ENCODE peak calls at places on chromosomes 1 and 21, in ten cellular contexts. One of them, this sample, is unnamed. For H3K27me3, the result is how much of the 10 kb centered on the place peaks cover.

GRCh38 chr21:18801468-18801867 is 397.9 kb upstream of the TMPRSS15 start:
- DNase-seq in CD4-positive, alpha-beta T cell: no peak
- DNase-seq in GM06990: no peak
- DNase-seq in fibroblast of lung: no peak
- DNase-seq in GM23338: peak
- DNase-seq in Peyer's patch: peak
- DNase-seq in small intestine: peak
- DNase-seq in IMR-90: no peak
- DNase-seq in body of pancreas: no peak
- DNase-seq in SJSA1: no peak
- DNase-seq in this sample: no peak

GRCh38 chr1:222852326-222852725 is 37.5 kb downstream of the DISP1 start:
- DNase-seq in CD4-positive, alpha-beta T cell: no peak
- DNase-seq in GM06990: no peak
- DNase-seq in fibroblast of lung: no peak
- DNase-seq in GM23338: no peak
- DNase-seq in Peyer's patch: no peak
- DNase-seq in small intestine: no peak
- DNase-seq in IMR-90: peak
- DNase-seq in body of pancreas: no peak
- DNase-seq in SJSA1: no peak
- DNase-seq in this sample: no peak

GRCh38 chr1:182080955-182081582 is 19.6 kb upstream of the ZNF648 start:
- DNase-seq in CD4-positive, alpha-beta T cell: no peak
- DNase-seq in GM06990: no peak
- DNase-seq in fibroblast of lung: peak
- DNase-seq in GM23338: peak
- DNase-seq in Peyer's patch: no peak
- DNase-seq in small intestine: peak
- DNase-seq in IMR-90: peak
- DNase-seq in body of pancreas: peak
- DNase-seq in SJSA1: peak
- DNase-seq in this sample: no peak

GRCh38 chr1:244196890-244197289 is 145.8 kb downstream of the ZBTB18 start:
- DNase-seq in CD4-positive, alpha-beta T cell: no peak
- DNase-seq in GM06990: no peak
- DNase-seq in fibroblast of lung: no peak
- DNase-seq in GM23338: no peak
- DNase-seq in Peyer's patch: no peak
- DNase-seq in small intestine: no peak
- DNase-seq in IMR-90: no peak
- DNase-seq in body of pancreas: no peak
- DNase-seq in SJSA1: no peak
- DNase-seq in this sample: no peak

GRCh38 chr1:9466780-9467755 is 72.2 kb upstream of the SLC25A33 start:
- DNase-seq in CD4-positive, alpha-beta T cell: no peak
- DNase-seq in GM06990: no peak
- DNase-seq in fibroblast of lung: peak
- DNase-seq in GM23338: no peak
- DNase-seq in Peyer's patch: peak
- DNase-seq in small intestine: peak
- DNase-seq in IMR-90: peak
- DNase-seq in body of pancreas: peak
- DNase-seq in SJSA1: no peak
- DNase-seq in this sample: no peak

GRCh38 chr1:233478611-233479010 is 135.3 kb upstream of the KCNK1 start:
- DNase-seq in CD4-positive, alpha-beta T cell: no peak
- DNase-seq in GM06990: no peak
- DNase-seq in fibroblast of lung: no peak
- DNase-seq in GM23338: no peak
- DNase-seq in Peyer's patch: no peak
- DNase-seq in small intestine: no peak
- DNase-seq in IMR-90: no peak
- DNase-seq in body of pancreas: peak
- DNase-seq in SJSA1: no peak
- DNase-seq in this sample: no peak

GRCh38 chr1:1891349-1892078 is 627 bp upstream of the GNB1 start:
- DNase-seq in CD4-positive, alpha-beta T cell: peak
- DNase-seq in GM06990: peak
- DNase-seq in fibroblast of lung: peak
- DNase-seq in GM23338: peak
- DNase-seq in Peyer's patch: peak
- DNase-seq in small intestine: peak
- DNase-seq in IMR-90: peak
- DNase-seq in body of pancreas: peak
- DNase-seq in SJSA1: peak
- DNase-seq in this sample: no peak

GRCh38 chr1:204075116-204075636 is 2.3 kb downstream of the SOX13 start:
- DNase-seq in CD4-positive, alpha-beta T cell: no peak
- DNase-seq in GM06990: no peak
- DNase-seq in fibroblast of lung: peak
- DNase-seq in GM23338: peak
- DNase-seq in Peyer's patch: peak
- DNase-seq in small intestine: peak
- DNase-seq in IMR-90: no peak
- DNase-seq in body of pancreas: peak
- DNase-seq in SJSA1: no peak
- DNase-seq in this sample: no peak

GRCh38 chr21:20877976-20878375 is 120.2 kb upstream of the NCAM2 start:
- DNase-seq in CD4-positive, alpha-beta T cell: no peak
- DNase-seq in GM06990: no peak
- DNase-seq in fibroblast of lung: no peak
- DNase-seq in GM23338: no peak
- DNase-seq in Peyer's patch: no peak
- DNase-seq in small intestine: no peak
- DNase-seq in IMR-90: no peak
- DNase-seq in body of pancreas: no peak
- DNase-seq in SJSA1: no peak
- DNase-seq in this sample: no peak

DNA sequence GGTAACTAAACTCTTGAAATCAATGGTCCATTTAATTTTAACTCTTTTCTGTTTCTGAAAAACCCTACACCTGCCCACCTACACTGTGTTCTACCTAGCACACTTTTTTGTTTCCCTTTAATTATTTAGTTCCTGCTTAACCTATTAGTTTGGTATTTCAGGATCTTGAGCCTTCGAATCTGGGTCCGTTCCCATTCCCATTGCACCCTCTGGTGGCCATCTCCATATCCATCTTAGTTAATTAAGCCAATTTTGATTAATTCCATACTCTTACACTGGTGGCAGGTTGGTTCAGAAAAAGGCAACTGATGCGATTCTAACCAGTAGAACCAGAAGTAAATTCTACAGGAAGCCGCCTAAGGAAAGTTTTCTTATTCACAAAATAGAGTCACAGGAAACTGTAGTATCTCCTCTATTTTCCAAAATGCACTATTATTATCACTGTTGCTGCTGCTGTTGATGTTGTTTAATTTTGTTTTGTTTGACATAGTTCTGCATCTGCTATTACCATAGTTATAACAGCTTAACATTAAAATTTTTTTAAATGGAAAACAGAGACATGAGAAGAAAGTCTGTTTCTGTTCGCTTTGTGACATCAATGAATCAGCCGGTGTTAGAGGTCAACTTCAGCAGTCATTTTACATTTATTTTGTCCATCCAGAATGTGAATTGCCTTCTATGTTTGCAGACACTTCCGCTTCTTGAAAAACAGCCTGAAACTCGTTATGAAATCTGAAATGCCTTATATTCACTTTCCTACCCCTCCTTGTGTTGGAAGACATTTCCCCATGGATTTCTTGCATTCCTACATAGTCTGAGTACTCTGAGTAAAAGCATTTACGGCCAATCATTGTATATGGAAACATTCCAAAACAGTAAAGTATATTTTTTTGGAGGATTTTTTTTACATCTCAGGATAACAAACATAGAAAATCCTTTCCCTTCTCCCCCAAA is 115.5 kb upstream of the NCAM2 start:
- DNase-seq in CD4-positive, alpha-beta T cell: no peak
- DNase-seq in GM06990: no peak
- DNase-seq in fibroblast of lung: peak
- DNase-seq in GM23338: peak
- DNase-seq in Peyer's patch: no peak
- DNase-seq in small intestine: no peak
- DNase-seq in IMR-90: peak
- DNase-seq in body of pancreas: peak
- DNase-seq in SJSA1: no peak
- DNase-seq in this sample: no peak
- H3K27me3 ChIP-seq in CD4-positive, alpha-beta T cell: under half
- H3K27me3 ChIP-seq in GM06990: under half
- H3K27me3 ChIP-seq in fibroblast of lung: under half
- H3K27me3 ChIP-seq in GM23338: under half
- H3K27me3 ChIP-seq in Peyer's patch: under half
- H3K27me3 ChIP-seq in small intestine: under half
- H3K27me3 ChIP-seq in IMR-90: under half
- H3K27me3 ChIP-seq in body of pancreas: under half
- H3K27me3 ChIP-seq in SJSA1: under half
- H3K27me3 ChIP-seq in this sample: under half

DNA sequence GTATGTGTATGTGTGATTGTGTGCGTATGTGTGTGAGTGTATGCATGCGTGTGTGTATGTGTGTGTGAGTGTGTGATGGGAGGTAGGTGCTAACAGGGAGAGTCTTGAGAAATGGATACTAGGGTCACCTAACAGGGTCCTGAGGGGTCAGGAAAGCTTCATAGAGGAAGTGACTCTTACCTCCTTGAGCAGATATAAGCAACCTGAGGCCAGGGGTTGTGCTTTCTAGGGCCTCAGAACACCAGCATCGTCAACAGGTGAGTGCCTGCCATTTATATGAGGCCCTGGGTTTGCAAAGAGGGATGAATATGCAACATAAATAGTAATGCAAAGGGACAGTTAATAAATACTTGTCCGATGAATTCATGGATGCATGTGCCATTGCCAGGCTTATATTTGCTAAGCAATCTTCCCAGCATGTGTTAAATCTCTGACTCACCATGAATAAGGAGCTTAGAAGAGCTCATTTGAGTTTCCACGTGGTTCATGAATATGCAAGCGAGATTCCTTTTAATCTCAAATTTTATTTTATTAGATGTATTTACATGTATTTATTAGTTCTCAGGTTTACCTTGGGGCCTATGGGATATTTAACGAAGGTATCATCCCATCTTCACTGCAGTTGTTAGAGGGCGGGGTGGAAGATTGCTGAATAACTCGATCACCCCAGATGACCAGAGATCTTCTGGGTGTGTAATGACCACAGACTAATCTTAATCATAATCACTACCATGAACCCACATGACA is 438.3 kb downstream of the CAMTA1 start:
- DNase-seq in CD4-positive, alpha-beta T cell: no peak
- DNase-seq in GM06990: no peak
- DNase-seq in fibroblast of lung: peak
- DNase-seq in GM23338: no peak
- DNase-seq in Peyer's patch: no peak
- DNase-seq in small intestine: no peak
- DNase-seq in IMR-90: peak
- DNase-seq in body of pancreas: no peak
- DNase-seq in SJSA1: peak
- DNase-seq in this sample: no peak
- H3K27me3 ChIP-seq in CD4-positive, alpha-beta T cell: under half
- H3K27me3 ChIP-seq in GM06990: under half
- H3K27me3 ChIP-seq in fibroblast of lung: under half
- H3K27me3 ChIP-seq in GM23338: under half
- H3K27me3 ChIP-seq in Peyer's patch: under half
- H3K27me3 ChIP-seq in small intestine: under half
- H3K27me3 ChIP-seq in IMR-90: under half
- H3K27me3 ChIP-seq in body of pancreas: under half
- H3K27me3 ChIP-seq in SJSA1: under half
- H3K27me3 ChIP-seq in this sample: under half

GRCh38 chr1:152048641-152048970 is 11.8 kb upstream of the S100A11 start:
- DNase-seq in CD4-positive, alpha-beta T cell: no peak
- DNase-seq in GM06990: no peak
- DNase-seq in fibroblast of lung: no peak
- DNase-seq in GM23338: no peak
- DNase-seq in Peyer's patch: no peak
- DNase-seq in small intestine: no peak
- DNase-seq in IMR-90: no peak
- DNase-seq in body of pancreas: no peak
- DNase-seq in SJSA1: no peak
- DNase-seq in this sample: no peak

GRCh38 chr1:152050886-152051764 is 14.3 kb upstream of the S100A11 start:
- DNase-seq in CD4-positive, alpha-beta T cell: no peak
- DNase-seq in GM06990: no peak
- DNase-seq in fibroblast of lung: no peak
- DNase-seq in GM23338: peak
- DNase-seq in Peyer's patch: no peak
- DNase-seq in small intestine: no peak
- DNase-seq in IMR-90: peak
- DNase-seq in body of pancreas: no peak
- DNase-seq in SJSA1: peak
- DNase-seq in this sample: peak

GRCh38 chr1:152052606-152053005 is 15.8 kb upstream of the S100A11 start:
- DNase-seq in CD4-positive, alpha-beta T cell: peak
- DNase-seq in GM06990: no peak
- DNase-seq in fibroblast of lung: peak
- DNase-seq in GM23338: peak
- DNase-seq in Peyer's patch: peak
- DNase-seq in small intestine: peak
- DNase-seq in IMR-90: peak
- DNase-seq in body of pancreas: peak
- DNase-seq in SJSA1: peak
- DNase-seq in this sample: peak

GRCh38 chr1:152049291-152050073 is 12.7 kb upstream of the S100A11 start:
- DNase-seq in CD4-positive, alpha-beta T cell: no peak
- DNase-seq in GM06990: no peak
- DNase-seq in fibroblast of lung: peak
- DNase-seq in GM23338: no peak
- DNase-seq in Peyer's patch: no peak
- DNase-seq in small intestine: no peak
- DNase-seq in IMR-90: peak
- DNase-seq in body of pancreas: no peak
- DNase-seq in SJSA1: no peak
- DNase-seq in this sample: no peak

DNA sequence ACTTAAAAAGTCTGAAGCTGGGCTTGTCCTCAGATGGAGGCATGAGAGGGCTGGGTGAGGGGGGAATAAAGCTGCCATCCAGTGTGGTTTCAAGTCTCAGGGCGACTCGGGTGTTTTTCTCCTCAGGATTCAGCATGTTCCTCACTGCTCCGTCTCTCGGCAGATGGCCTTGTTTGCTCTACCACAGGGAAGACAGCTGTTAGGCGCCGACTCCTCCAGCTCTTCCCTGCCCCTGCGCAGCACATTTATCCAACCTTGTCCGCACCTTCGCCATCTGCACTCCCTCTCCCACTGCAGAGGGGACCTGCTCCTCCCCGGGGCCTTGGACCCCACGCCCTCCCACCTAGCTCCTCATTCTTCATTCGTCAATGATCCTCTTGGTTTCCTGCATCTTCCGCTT is 16.6 kb upstream of the S100A11 start:
- DNase-seq in CD4-positive, alpha-beta T cell: no peak
- DNase-seq in GM06990: no peak
- DNase-seq in fibroblast of lung: no peak
- DNase-seq in GM23338: peak
- DNase-seq in Peyer's patch: no peak
- DNase-seq in small intestine: no peak
- DNase-seq in IMR-90: no peak
- DNase-seq in body of pancreas: peak
- DNase-seq in SJSA1: no peak
- DNase-seq in this sample: no peak
- H3K27me3 ChIP-seq in CD4-positive, alpha-beta T cell: under half
- H3K27me3 ChIP-seq in GM06990: under half
- H3K27me3 ChIP-seq in fibroblast of lung: under half
- H3K27me3 ChIP-seq in GM23338: under half
- H3K27me3 ChIP-seq in Peyer's patch: under half
- H3K27me3 ChIP-seq in small intestine: under half
- H3K27me3 ChIP-seq in IMR-90: under half
- H3K27me3 ChIP-seq in body of pancreas: under half
- H3K27me3 ChIP-seq in SJSA1: under half
- H3K27me3 ChIP-seq in this sample: under half

GRCh38 chr1:22550021-22550420 is 13.3 kb upstream of the EPHA8 start:
- DNase-seq in CD4-positive, alpha-beta T cell: no peak
- DNase-seq in GM06990: no peak
- DNase-seq in fibroblast of lung: no peak
- DNase-seq in GM23338: no peak
- DNase-seq in Peyer's patch: no peak
- DNase-seq in small intestine: no peak
- DNase-seq in IMR-90: no peak
- DNase-seq in body of pancreas: no peak
- DNase-seq in SJSA1: no peak
- DNase-seq in this sample: no peak

GRCh38 chr1:22553991-22554522 is 9.2 kb upstream of the EPHA8 start:
- DNase-seq in CD4-positive, alpha-beta T cell: no peak
- DNase-seq in GM06990: no peak
- DNase-seq in fibroblast of lung: no peak
- DNase-seq in GM23338: no peak
- DNase-seq in Peyer's patch: no peak
- DNase-seq in small intestine: peak
- DNase-seq in IMR-90: no peak
- DNase-seq in body of pancreas: no peak
- DNase-seq in SJSA1: no peak
- DNase-seq in this sample: no peak

GRCh38 chr1:22555386-22555656 is 8.0 kb upstream of the EPHA8 start:
- DNase-seq in CD4-positive, alpha-beta T cell: no peak
- DNase-seq in GM06990: no peak
- DNase-seq in fibroblast of lung: no peak
- DNase-seq in GM23338: no peak
- DNase-seq in Peyer's patch: no peak
- DNase-seq in small intestine: no peak
- DNase-seq in IMR-90: no peak
- DNase-seq in body of pancreas: no peak
- DNase-seq in SJSA1: no peak
- DNase-seq in this sample: no peak

GRCh38 chr1:22553104-22553880 is 10.0 kb upstream of the EPHA8 start:
- DNase-seq in CD4-positive, alpha-beta T cell: no peak
- DNase-seq in GM06990: no peak
- DNase-seq in fibroblast of lung: no peak
- DNase-seq in GM23338: no peak
- DNase-seq in Peyer's patch: no peak
- DNase-seq in small intestine: peak
- DNase-seq in IMR-90: no peak
- DNase-seq in body of pancreas: peak
- DNase-seq in SJSA1: no peak
- DNase-seq in this sample: no peak

DNA sequence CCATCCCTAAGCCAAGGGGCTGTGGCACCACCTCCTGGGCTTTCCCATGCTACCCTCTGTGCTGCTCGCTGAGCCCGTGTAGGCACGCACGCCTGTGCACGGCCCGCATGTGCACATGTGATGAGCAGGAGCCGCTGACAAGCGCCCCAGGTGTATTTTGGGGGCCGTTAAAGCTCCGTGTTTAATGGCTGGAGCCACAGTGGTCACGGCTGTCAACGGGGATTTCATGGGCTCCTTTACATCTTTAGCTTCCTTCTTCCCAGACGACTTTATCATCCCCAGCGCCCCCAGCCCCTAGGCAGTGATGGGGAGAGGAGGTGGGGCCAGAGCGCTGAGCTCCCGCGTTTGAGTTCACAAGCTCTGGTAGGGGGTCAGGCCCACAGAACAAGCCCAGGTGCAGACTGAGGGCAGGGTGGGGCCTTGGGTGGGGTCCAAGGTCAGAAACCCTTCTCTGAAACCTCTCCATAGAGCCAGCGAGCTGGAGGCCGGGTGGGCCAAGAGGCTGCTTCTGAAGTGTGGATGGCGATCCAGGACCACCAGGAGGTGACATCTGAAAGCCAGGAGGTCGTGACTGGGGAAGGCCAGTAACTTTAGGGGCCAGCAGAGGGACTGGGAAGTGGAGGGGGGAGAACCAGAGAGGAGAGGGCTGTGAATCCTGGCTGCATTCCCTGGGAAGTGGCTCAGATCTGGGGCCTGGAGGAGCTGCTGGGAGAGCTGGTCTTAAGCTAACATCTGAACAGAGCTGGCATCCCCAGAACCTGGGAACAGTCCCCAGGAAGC is 11.5 kb upstream of the EPHA8 start:
- DNase-seq in CD4-positive, alpha-beta T cell: no peak
- DNase-seq in GM06990: no peak
- DNase-seq in fibroblast of lung: no peak
- DNase-seq in GM23338: no peak
- DNase-seq in Peyer's patch: no peak
- DNase-seq in small intestine: no peak
- DNase-seq in IMR-90: no peak
- DNase-seq in body of pancreas: no peak
- DNase-seq in SJSA1: no peak
- DNase-seq in this sample: no peak
- H3K27me3 ChIP-seq in CD4-positive, alpha-beta T cell: under half
- H3K27me3 ChIP-seq in GM06990: under half
- H3K27me3 ChIP-seq in fibroblast of lung: under half
- H3K27me3 ChIP-seq in GM23338: under half
- H3K27me3 ChIP-seq in Peyer's patch: under half
- H3K27me3 ChIP-seq in small intestine: under half
- H3K27me3 ChIP-seq in IMR-90: half or more
- H3K27me3 ChIP-seq in body of pancreas: under half
- H3K27me3 ChIP-seq in SJSA1: half or more
- H3K27me3 ChIP-seq in this sample: under half